ENCODE peak calls at places on chromosome 12, in four cellular contexts. A is neuronal stem cell, K is lower leg skin, I is LoVo. W is an unnamed sample.

GRCh38 chr12:57837779-57838562 is 8.6 kb downstream of the CTDSP2 start:
- DNase-seq in K (no peak), I (no peak), A (no peak), W (peak; percentile 60)

GRCh38 chr12:12159988-12160387 is 89.2 kb downstream of the BCL2L14 start:
- DNase-seq in I (no peak), K (no peak), A (no peak), W (no peak)

GRCh38 chr12:29314421-29314820 is 66.6 kb downstream of the ERGIC2 start:
- DNase-seq in A (no peak), I (no peak), K (no peak), W (peak; percentile 45)

GRCh38 chr12:9349888-9350885 is 142.0 kb upstream of the PZP start:
- DNase-seq in I (no peak), K (no peak), A (no peak), W (no peak)

GRCh38 chr12:104187446-104188155 is 28.0 kb upstream of the TXNRD1 start:
- DNase-seq in K (no peak), I (no peak), A (no peak), W (no peak)

GRCh38 chr12:30989754-30990153 is 63.2 kb downstream of the TSPAN11 start:
- DNase-seq in K (no peak), I (peak; percentile 57), A (no peak), W (peak; percentile 68)

GRCh38 chr12:14841761-14842160 is 1.6 kb downstream of the ART4 start:
- DNase-seq in A (no peak), I (peak; percentile 39), K (peak; percentile 87), W (peak; percentile 77)

GRCh38 chr12:131921866-131922769 is 7.0 kb upstream of the PUS1 start:
- DNase-seq in K (no peak), A (no peak), I (no peak), W (peak; percentile 73)

GRCh38 chr12:101666017-101666728 is 31.3 kb upstream of the CHPT1 start:
- DNase-seq in A (no peak), I (no peak), K (no peak), W (no peak)

GRCh38 chr12:79422060-79422812 is 268.5 kb downstream of the PAWR start:
- DNase-seq in A (no peak), I (no peak), K (no peak), W (no peak)

GRCh38 chr12:15346488-15346887 is 24.2 kb downstream of the PTPRO start:
- DNase-seq in K (no peak), A (no peak), I (no peak), W (no peak)

GRCh38 chr12:47190271-47190750 is 110.6 kb upstream of the AMIGO2 start:
- DNase-seq in K (no peak), A (no peak), I (no peak), W (no peak)

GRCh38 chr12:34292736-34293625 is 270.7 kb downstream of the ALG10 start:
- DNase-seq in I (peak; percentile 7), A (no peak), K (peak; percentile 39), W (peak; percentile 17)

GRCh38 chr12:96047621-96048211 is 12.3 kb upstream of the LTA4H start:
- DNase-seq in I (peak; percentile 79), A (no peak), K (no peak), W (no peak)

GRCh38 chr12:27899151-27899661 is 73.3 kb downstream of the PTHLH start:
- DNase-seq in A (no peak), I (no peak), K (no peak), W (no peak)

GRCh38 chr12:116697305-116698130 is 40.4 kb downstream of the SPRING1 start:
- DNase-seq in K (peak; percentile 76), A (no peak), I (no peak), W (peak; percentile 54)

GRCh38 chr12:131827961-131828534 is at the start of gene MMP17:
- DNase-seq in K (peak; percentile 90), A (peak; percentile 72), I (peak; percentile 76), W (peak; percentile 74)

GRCh38 chr12:75701859-75702258 is 190.4 kb upstream of the KRR1 start:
- DNase-seq in A (no peak), I (no peak), K (no peak), W (no peak)

GRCh38 chr12:39267886-39268285 is 175.0 kb downstream of the KIF21A start:
- DNase-seq in A (no peak), I (no peak), K (no peak), W (no peak)